ENCODE peak calls at places on chromosomes 12 and 14, in nine cellular contexts. One of them, this sample, is unnamed.
A peak's percentile ranks its signal among the peaks of the same experiment; 100 is the strongest.

GRCh38 chr14:35669782-35670181 is 135.8 kb downstream of the INSM2 start:
- DNase-seq in HFF-Myc: no peak
- DNase-seq in IMR-90: peak; percentile 87
- DNase-seq in EH: peak; percentile 71
- DNase-seq in astrocyte of the cerebellum: no peak
- DNase-seq in ELR: peak; percentile 69
- DNase-seq in cerebellar cortex: no peak
- DNase-seq in Caki2: no peak
- DNase-seq in T-helper 2 cell: no peak
- DNase-seq in this sample: no peak

GRCh38 chr12:130764475-130765185 is 48.5 kb upstream of the RIMBP2 start:
- DNase-seq in HFF-Myc: peak; percentile 6
- DNase-seq in IMR-90: peak; percentile 33
- DNase-seq in EH: peak; percentile 31
- DNase-seq in astrocyte of the cerebellum: peak; percentile 16
- DNase-seq in ELR: peak; percentile 50
- DNase-seq in cerebellar cortex: peak; percentile 10
- DNase-seq in Caki2: peak; percentile 52
- DNase-seq in T-helper 2 cell: peak; percentile 68
- DNase-seq in this sample: no peak

GRCh38 chr14:92651793-92652382 is 96.5 kb downstream of the LGMN start:
- DNase-seq in HFF-Myc: no peak
- DNase-seq in IMR-90: no peak
- DNase-seq in EH: no peak
- DNase-seq in astrocyte of the cerebellum: no peak
- DNase-seq in ELR: no peak
- DNase-seq in cerebellar cortex: no peak
- DNase-seq in Caki2: no peak
- DNase-seq in T-helper 2 cell: peak; percentile 41
- DNase-seq in this sample: no peak

GRCh38 chr12:121804417-121805111 is 755 bp downstream of the SETD1B start:
- DNase-seq in HFF-Myc: no peak
- DNase-seq in IMR-90: no peak
- DNase-seq in EH: peak; percentile 41
- DNase-seq in astrocyte of the cerebellum: no peak
- DNase-seq in ELR: peak; percentile 48
- DNase-seq in cerebellar cortex: no peak
- DNase-seq in Caki2: peak; percentile 45
- DNase-seq in T-helper 2 cell: peak; percentile 80
- DNase-seq in this sample: no peak

GRCh38 chr14:24366664-24367505 is 1.1 kb upstream of the NFATC4 start:
- DNase-seq in HFF-Myc: peak; percentile 89
- DNase-seq in IMR-90: peak; percentile 89
- DNase-seq in EH: peak; percentile 95
- DNase-seq in astrocyte of the cerebellum: peak; percentile 84
- DNase-seq in ELR: peak; percentile 88
- DNase-seq in cerebellar cortex: peak; percentile 98
- DNase-seq in Caki2: no peak
- DNase-seq in T-helper 2 cell: peak; percentile 6
- DNase-seq in this sample: peak; percentile 96

GRCh38 chr14:36981832-36982528 is 190.4 kb downstream of the SLC25A21 start:
- DNase-seq in HFF-Myc: no peak
- DNase-seq in IMR-90: peak; percentile 79
- DNase-seq in EH: peak; percentile 74
- DNase-seq in astrocyte of the cerebellum: peak; percentile 32
- DNase-seq in ELR: peak; percentile 75
- DNase-seq in cerebellar cortex: no peak
- DNase-seq in Caki2: peak; percentile 55
- DNase-seq in T-helper 2 cell: no peak
- DNase-seq in this sample: no peak

GRCh38 chr12:6540181-6540877 is 6.0 kb downstream of the GAPDH start:
- DNase-seq in HFF-Myc: peak; percentile 82
- DNase-seq in IMR-90: peak; percentile 93
- DNase-seq in EH: peak; percentile 98
- DNase-seq in astrocyte of the cerebellum: peak; percentile 59
- DNase-seq in ELR: peak; percentile 98
- DNase-seq in cerebellar cortex: no peak
- DNase-seq in Caki2: peak; percentile 96
- DNase-seq in T-helper 2 cell: peak; percentile 62
- DNase-seq in this sample: peak; percentile 98

GRCh38 chr12:23760495-23760894 is 189.0 kb downstream of the SOX5 start:
- DNase-seq in HFF-Myc: no peak
- DNase-seq in IMR-90: no peak
- DNase-seq in EH: no peak
- DNase-seq in astrocyte of the cerebellum: peak; percentile 79
- DNase-seq in ELR: no peak
- DNase-seq in cerebellar cortex: no peak
- DNase-seq in Caki2: no peak
- DNase-seq in T-helper 2 cell: no peak
- DNase-seq in this sample: peak; percentile 63

GRCh38 chr14:100031506-100032281 is 33.5 kb upstream of the EVL start:
- DNase-seq in HFF-Myc: peak; percentile 93
- DNase-seq in IMR-90: peak; percentile 99
- DNase-seq in EH: peak; percentile 99
- DNase-seq in astrocyte of the cerebellum: peak; percentile 96
- DNase-seq in ELR: peak; percentile 100
- DNase-seq in cerebellar cortex: no peak
- DNase-seq in Caki2: peak; percentile 83
- DNase-seq in T-helper 2 cell: no peak
- DNase-seq in this sample: no peak

GRCh38 chr14:101687756-101688546 is 73.6 kb upstream of the PPP2R5C start:
- DNase-seq in HFF-Myc: no peak
- DNase-seq in IMR-90: no peak
- DNase-seq in EH: no peak
- DNase-seq in astrocyte of the cerebellum: no peak
- DNase-seq in ELR: no peak
- DNase-seq in cerebellar cortex: no peak
- DNase-seq in Caki2: no peak
- DNase-seq in T-helper 2 cell: no peak
- DNase-seq in this sample: no peak

GRCh38 chr14:104297721-104298401 is 159.5 kb downstream of the KIF26A start:
- DNase-seq in HFF-Myc: no peak
- DNase-seq in IMR-90: no peak
- DNase-seq in EH: no peak
- DNase-seq in astrocyte of the cerebellum: no peak
- DNase-seq in ELR: no peak
- DNase-seq in cerebellar cortex: no peak
- DNase-seq in Caki2: no peak
- DNase-seq in T-helper 2 cell: no peak
- DNase-seq in this sample: no peak

GRCh38 chr14:75280831-75281690 is 2.4 kb downstream of the FOS start:
- DNase-seq in HFF-Myc: no peak
- DNase-seq in IMR-90: peak; percentile 47
- DNase-seq in EH: no peak
- DNase-seq in astrocyte of the cerebellum: no peak
- DNase-seq in ELR: no peak
- DNase-seq in cerebellar cortex: no peak
- DNase-seq in Caki2: no peak
- DNase-seq in T-helper 2 cell: no peak
- DNase-seq in this sample: no peak

GRCh38 chr14:56633544-56633943 is 53.9 kb downstream of the TMEM260 start:
- DNase-seq in HFF-Myc: no peak
- DNase-seq in IMR-90: peak; percentile 13
- DNase-seq in EH: no peak
- DNase-seq in astrocyte of the cerebellum: no peak
- DNase-seq in ELR: no peak
- DNase-seq in cerebellar cortex: no peak
- DNase-seq in Caki2: no peak
- DNase-seq in T-helper 2 cell: no peak
- DNase-seq in this sample: no peak

GRCh38 chr12:17151917-17152316 is 546.0 kb upstream of the LMO3 start:
- DNase-seq in HFF-Myc: no peak
- DNase-seq in IMR-90: no peak
- DNase-seq in EH: no peak
- DNase-seq in astrocyte of the cerebellum: no peak
- DNase-seq in ELR: no peak
- DNase-seq in cerebellar cortex: no peak
- DNase-seq in Caki2: no peak
- DNase-seq in T-helper 2 cell: no peak
- DNase-seq in this sample: no peak

GRCh38 chr14:61512026-61512425 is 183.3 kb upstream of the HIF1A start:
- DNase-seq in HFF-Myc: no peak
- DNase-seq in IMR-90: no peak
- DNase-seq in EH: no peak
- DNase-seq in astrocyte of the cerebellum: no peak
- DNase-seq in ELR: no peak
- DNase-seq in cerebellar cortex: peak; percentile 54
- DNase-seq in Caki2: no peak
- DNase-seq in T-helper 2 cell: no peak
- DNase-seq in this sample: no peak

GRCh38 chr12:129186952-129187351 is 333.7 kb downstream of the GLT1D1 start:
- DNase-seq in HFF-Myc: no peak
- DNase-seq in IMR-90: no peak
- DNase-seq in EH: no peak
- DNase-seq in astrocyte of the cerebellum: no peak
- DNase-seq in ELR: peak; percentile 1
- DNase-seq in cerebellar cortex: no peak
- DNase-seq in Caki2: peak; percentile 5
- DNase-seq in T-helper 2 cell: peak; percentile 4
- DNase-seq in this sample: no peak

GRCh38 chr14:22980672-22981089 is 1.7 kb downstream of the AJUBA start:
- DNase-seq in HFF-Myc: no peak
- DNase-seq in IMR-90: peak; percentile 32
- DNase-seq in EH: peak; percentile 72
- DNase-seq in astrocyte of the cerebellum: no peak
- DNase-seq in ELR: peak; percentile 77
- DNase-seq in cerebellar cortex: no peak
- DNase-seq in Caki2: peak; percentile 59
- DNase-seq in T-helper 2 cell: peak; percentile 14
- DNase-seq in this sample: peak; percentile 60

GRCh38 chr14:102370305-102370809 is 7.6 kb downstream of the TECPR2 start:
- DNase-seq in HFF-Myc: no peak
- DNase-seq in IMR-90: peak; percentile 13
- DNase-seq in EH: no peak
- DNase-seq in astrocyte of the cerebellum: no peak
- DNase-seq in ELR: peak; percentile 32
- DNase-seq in cerebellar cortex: no peak
- DNase-seq in Caki2: no peak
- DNase-seq in T-helper 2 cell: no peak
- DNase-seq in this sample: no peak

GRCh38 chr14:60922050-60922449 is 58.8 kb downstream of the TRMT5 start:
- DNase-seq in HFF-Myc: peak; percentile 35
- DNase-seq in IMR-90: peak; percentile 62
- DNase-seq in EH: peak; percentile 25
- DNase-seq in astrocyte of the cerebellum: no peak
- DNase-seq in ELR: peak; percentile 66
- DNase-seq in cerebellar cortex: no peak
- DNase-seq in Caki2: no peak
- DNase-seq in T-helper 2 cell: no peak
- DNase-seq in this sample: no peak

GRCh38 chr14:101719045-101719645 is 42.4 kb upstream of the PPP2R5C start:
- DNase-seq in HFF-Myc: no peak
- DNase-seq in IMR-90: no peak
- DNase-seq in EH: no peak
- DNase-seq in astrocyte of the cerebellum: no peak
- DNase-seq in ELR: no peak
- DNase-seq in cerebellar cortex: no peak
- DNase-seq in Caki2: no peak
- DNase-seq in T-helper 2 cell: no peak
- DNase-seq in this sample: no peak

GRCh38 chr12:68497702-68498101 is 113.0 kb upstream of the RAP1B start:
- DNase-seq in HFF-Myc: peak; percentile 70
- DNase-seq in IMR-90: peak; percentile 77
- DNase-seq in EH: peak; percentile 100
- DNase-seq in astrocyte of the cerebellum: peak; percentile 96
- DNase-seq in ELR: peak; percentile 73
- DNase-seq in cerebellar cortex: no peak
- DNase-seq in Caki2: peak; percentile 100
- DNase-seq in T-helper 2 cell: peak; percentile 16
- DNase-seq in this sample: no peak

GRCh38 chr12:108518101-108518715 is 3.1 kb downstream of the FICD start:
- DNase-seq in HFF-Myc: no peak
- DNase-seq in IMR-90: no peak
- DNase-seq in EH: no peak
- DNase-seq in astrocyte of the cerebellum: no peak
- DNase-seq in ELR: no peak
- DNase-seq in cerebellar cortex: no peak
- DNase-seq in Caki2: no peak
- DNase-seq in T-helper 2 cell: no peak
- DNase-seq in this sample: no peak

GRCh38 chr14:51846631-51847488 is 13.6 kb upstream of the GNG2 start:
- DNase-seq in HFF-Myc: no peak
- DNase-seq in IMR-90: peak; percentile 53
- DNase-seq in EH: peak; percentile 38
- DNase-seq in astrocyte of the cerebellum: peak; percentile 28
- DNase-seq in ELR: peak; percentile 49
- DNase-seq in cerebellar cortex: peak; percentile 38
- DNase-seq in Caki2: no peak
- DNase-seq in T-helper 2 cell: peak; percentile 99
- DNase-seq in this sample: peak; percentile 81

GRCh38 chr14:94066089-94066676 is 14.8 kb downstream of the DDX24 start:
- DNase-seq in HFF-Myc: no peak
- DNase-seq in IMR-90: no peak
- DNase-seq in EH: no peak
- DNase-seq in astrocyte of the cerebellum: no peak
- DNase-seq in ELR: no peak
- DNase-seq in cerebellar cortex: no peak
- DNase-seq in Caki2: peak; percentile 36
- DNase-seq in T-helper 2 cell: no peak
- DNase-seq in this sample: no peak

GRCh38 chr12:84397279-84397678 is 515.3 kb downstream of the SLC6A15 start:
- DNase-seq in HFF-Myc: no peak
- DNase-seq in IMR-90: no peak
- DNase-seq in EH: peak; percentile 14
- DNase-seq in astrocyte of the cerebellum: no peak
- DNase-seq in ELR: peak; percentile 5
- DNase-seq in cerebellar cortex: no peak
- DNase-seq in Caki2: no peak
- DNase-seq in T-helper 2 cell: no peak
- DNase-seq in this sample: no peak

GRCh38 chr12:41992029-41992428 is 152.6 kb downstream of the GXYLT1 start:
- DNase-seq in HFF-Myc: no peak
- DNase-seq in IMR-90: no peak
- DNase-seq in EH: no peak
- DNase-seq in astrocyte of the cerebellum: no peak
- DNase-seq in ELR: no peak
- DNase-seq in cerebellar cortex: no peak
- DNase-seq in Caki2: peak; percentile 91
- DNase-seq in T-helper 2 cell: no peak
- DNase-seq in this sample: no peak

GRCh38 chr12:108611884-108612415 is 14.1 kb upstream of the TMEM119 start:
- DNase-seq in HFF-Myc: no peak
- DNase-seq in IMR-90: peak; percentile 89
- DNase-seq in EH: peak; percentile 84
- DNase-seq in astrocyte of the cerebellum: peak; percentile 76
- DNase-seq in ELR: peak; percentile 92
- DNase-seq in cerebellar cortex: peak; percentile 35
- DNase-seq in Caki2: peak; percentile 63
- DNase-seq in T-helper 2 cell: peak; percentile 52
- DNase-seq in this sample: peak; percentile 84

GRCh38 chr12:96224219-96224615 is 30.0 kb downstream of the ELK3 start:
- DNase-seq in HFF-Myc: no peak
- DNase-seq in IMR-90: no peak
- DNase-seq in EH: no peak
- DNase-seq in astrocyte of the cerebellum: no peak
- DNase-seq in ELR: no peak
- DNase-seq in cerebellar cortex: no peak
- DNase-seq in Caki2: no peak
- DNase-seq in T-helper 2 cell: no peak
- DNase-seq in this sample: no peak

GRCh38 chr12:67705394-67706370 is 57.1 kb downstream of the DYRK2 start:
- DNase-seq in HFF-Myc: peak; percentile 85
- DNase-seq in IMR-90: peak; percentile 82
- DNase-seq in EH: peak; percentile 99
- DNase-seq in astrocyte of the cerebellum: no peak
- DNase-seq in ELR: peak; percentile 86
- DNase-seq in cerebellar cortex: no peak
- DNase-seq in Caki2: peak; percentile 99
- DNase-seq in T-helper 2 cell: no peak
- DNase-seq in this sample: no peak

GRCh38 chr14:52354257-52354656 is 40.1 kb downstream of the PTGER2 start:
- DNase-seq in HFF-Myc: no peak
- DNase-seq in IMR-90: no peak
- DNase-seq in EH: no peak
- DNase-seq in astrocyte of the cerebellum: no peak
- DNase-seq in ELR: peak; percentile 47
- DNase-seq in cerebellar cortex: no peak
- DNase-seq in Caki2: no peak
- DNase-seq in T-helper 2 cell: no peak
- DNase-seq in this sample: no peak

GRCh38 chr14:102868956-102869531 is 53.4 kb upstream of the AMN start:
- DNase-seq in HFF-Myc: no peak
- DNase-seq in IMR-90: no peak
- DNase-seq in EH: no peak
- DNase-seq in astrocyte of the cerebellum: no peak
- DNase-seq in ELR: no peak
- DNase-seq in cerebellar cortex: no peak
- DNase-seq in Caki2: no peak
- DNase-seq in T-helper 2 cell: no peak
- DNase-seq in this sample: no peak

This sample was measured in H9.